ENCODE peak calls at places on chromosomes 1 and 21, in ten cellular contexts. One of them, this sample, is unnamed.

GRCh38 chr1:231121533-231121932 is 40.3 kb upstream of the TRIM67 start:
- DNase-seq in fibroblast of pulmonary artery: no peak
- DNase-seq in gastrocnemius medialis: no peak
- DNase-seq in central memory CD4-positive, alpha-beta T cell: no peak
- DNase-seq in NCI-H1436: no peak
- DNase-seq in SK-N-SH: no peak
- DNase-seq in NB4: no peak
- DNase-seq in GM13976: no peak
- DNase-seq in activated T-helper 1 cell treated with anti-CD3 and anti-CD28 coated beads, Interleukin-12 subunit alpha, Interleukin-12 subunit beta, Interleukin-2, Interleukin-4 antibody, amounts not matched to agents 30 ng/mL and 10 ng/mL and 1 ng/mL, durations not matched to agents 14 hours and 24 hours and 36 hours: no peak
- DNase-seq in H54: no peak
- DNase-seq in this sample: no peak

GRCh38 chr1:22573237-22573636 is 9.9 kb downstream of the EPHA8 start:
- DNase-seq in fibroblast of pulmonary artery: no peak
- DNase-seq in gastrocnemius medialis: no peak
- DNase-seq in central memory CD4-positive, alpha-beta T cell: no peak
- DNase-seq in NCI-H1436: no peak
- DNase-seq in SK-N-SH: no peak
- DNase-seq in NB4: no peak
- DNase-seq in GM13976: no peak
- DNase-seq in activated T-helper 1 cell treated with anti-CD3 and anti-CD28 coated beads, Interleukin-12 subunit alpha, Interleukin-12 subunit beta, Interleukin-2, Interleukin-4 antibody, amounts not matched to agents 30 ng/mL and 10 ng/mL and 1 ng/mL, durations not matched to agents 14 hours and 24 hours and 36 hours: no peak
- DNase-seq in H54: no peak
- DNase-seq in this sample: no peak

GRCh38 chr21:30072496-30072895 is 94.1 kb downstream of the CLDN17 start:
- DNase-seq in fibroblast of pulmonary artery: peak
- DNase-seq in gastrocnemius medialis: no peak
- DNase-seq in central memory CD4-positive, alpha-beta T cell: no peak
- DNase-seq in NCI-H1436: no peak
- DNase-seq in SK-N-SH: no peak
- DNase-seq in NB4: peak
- DNase-seq in GM13976: no peak
- DNase-seq in activated T-helper 1 cell treated with anti-CD3 and anti-CD28 coated beads, Interleukin-12 subunit alpha, Interleukin-12 subunit beta, Interleukin-2, Interleukin-4 antibody, amounts not matched to agents 30 ng/mL and 10 ng/mL and 1 ng/mL, durations not matched to agents 14 hours and 24 hours and 36 hours: no peak
- DNase-seq in H54: no peak
- DNase-seq in this sample: peak

GRCh38 chr1:21664806-21665588 is 4.2 kb downstream of the RAP1GAP start:
- DNase-seq in fibroblast of pulmonary artery: no peak
- DNase-seq in gastrocnemius medialis: no peak
- DNase-seq in central memory CD4-positive, alpha-beta T cell: no peak
- DNase-seq in NCI-H1436: no peak
- DNase-seq in SK-N-SH: no peak
- DNase-seq in NB4: no peak
- DNase-seq in GM13976: no peak
- DNase-seq in activated T-helper 1 cell treated with anti-CD3 and anti-CD28 coated beads, Interleukin-12 subunit alpha, Interleukin-12 subunit beta, Interleukin-2, Interleukin-4 antibody, amounts not matched to agents 30 ng/mL and 10 ng/mL and 1 ng/mL, durations not matched to agents 14 hours and 24 hours and 36 hours: no peak
- DNase-seq in H54: no peak
- DNase-seq in this sample: no peak

GRCh38 chr1:209530990-209531389 is 52.5 kb upstream of the CAMK1G start:
- DNase-seq in fibroblast of pulmonary artery: no peak
- DNase-seq in gastrocnemius medialis: peak
- DNase-seq in central memory CD4-positive, alpha-beta T cell: no peak
- DNase-seq in NCI-H1436: no peak
- DNase-seq in SK-N-SH: no peak
- DNase-seq in NB4: no peak
- DNase-seq in GM13976: no peak
- DNase-seq in activated T-helper 1 cell treated with anti-CD3 and anti-CD28 coated beads, Interleukin-12 subunit alpha, Interleukin-12 subunit beta, Interleukin-2, Interleukin-4 antibody, amounts not matched to agents 30 ng/mL and 10 ng/mL and 1 ng/mL, durations not matched to agents 14 hours and 24 hours and 36 hours: no peak
- DNase-seq in H54: no peak
- DNase-seq in this sample: peak

GRCh38 chr21:34743831-34744230 is 75.0 kb downstream of the CLIC6 start:
- DNase-seq in fibroblast of pulmonary artery: peak
- DNase-seq in gastrocnemius medialis: peak
- DNase-seq in central memory CD4-positive, alpha-beta T cell: no peak
- DNase-seq in NCI-H1436: no peak
- DNase-seq in SK-N-SH: no peak
- DNase-seq in NB4: no peak
- DNase-seq in GM13976: no peak
- DNase-seq in activated T-helper 1 cell treated with anti-CD3 and anti-CD28 coated beads, Interleukin-12 subunit alpha, Interleukin-12 subunit beta, Interleukin-2, Interleukin-4 antibody, amounts not matched to agents 30 ng/mL and 10 ng/mL and 1 ng/mL, durations not matched to agents 14 hours and 24 hours and 36 hours: no peak
- DNase-seq in H54: peak
- DNase-seq in this sample: peak

GRCh38 chr1:153353226-153353947 is 4.3 kb upstream of the S100A9 start:
- DNase-seq in fibroblast of pulmonary artery: peak
- DNase-seq in gastrocnemius medialis: no peak
- DNase-seq in central memory CD4-positive, alpha-beta T cell: no peak
- DNase-seq in NCI-H1436: no peak
- DNase-seq in SK-N-SH: peak
- DNase-seq in NB4: peak
- DNase-seq in GM13976: peak
- DNase-seq in activated T-helper 1 cell treated with anti-CD3 and anti-CD28 coated beads, Interleukin-12 subunit alpha, Interleukin-12 subunit beta, Interleukin-2, Interleukin-4 antibody, amounts not matched to agents 30 ng/mL and 10 ng/mL and 1 ng/mL, durations not matched to agents 14 hours and 24 hours and 36 hours: no peak
- DNase-seq in H54: peak
- DNase-seq in this sample: peak

GRCh38 chr1:169107673-169108160 is 1.2 kb downstream of the ATP1B1 start:
- DNase-seq in fibroblast of pulmonary artery: peak
- DNase-seq in gastrocnemius medialis: peak
- DNase-seq in central memory CD4-positive, alpha-beta T cell: no peak
- DNase-seq in NCI-H1436: no peak
- DNase-seq in SK-N-SH: no peak
- DNase-seq in NB4: peak
- DNase-seq in GM13976: no peak
- DNase-seq in activated T-helper 1 cell treated with anti-CD3 and anti-CD28 coated beads, Interleukin-12 subunit alpha, Interleukin-12 subunit beta, Interleukin-2, Interleukin-4 antibody, amounts not matched to agents 30 ng/mL and 10 ng/mL and 1 ng/mL, durations not matched to agents 14 hours and 24 hours and 36 hours: no peak
- DNase-seq in H54: no peak
- DNase-seq in this sample: peak

GRCh38 chr1:185567006-185567405 is 167.2 kb upstream of the HMCN1 start:
- DNase-seq in fibroblast of pulmonary artery: peak
- DNase-seq in gastrocnemius medialis: no peak
- DNase-seq in central memory CD4-positive, alpha-beta T cell: peak
- DNase-seq in NCI-H1436: peak
- DNase-seq in SK-N-SH: no peak
- DNase-seq in NB4: peak
- DNase-seq in GM13976: peak
- DNase-seq in activated T-helper 1 cell treated with anti-CD3 and anti-CD28 coated beads, Interleukin-12 subunit alpha, Interleukin-12 subunit beta, Interleukin-2, Interleukin-4 antibody, amounts not matched to agents 30 ng/mL and 10 ng/mL and 1 ng/mL, durations not matched to agents 14 hours and 24 hours and 36 hours: peak
- DNase-seq in H54: no peak
- DNase-seq in this sample: peak

GRCh38 chr1:5911157-5911556 is 81.1 kb downstream of the NPHP4 start:
- DNase-seq in fibroblast of pulmonary artery: no peak
- DNase-seq in gastrocnemius medialis: no peak
- DNase-seq in central memory CD4-positive, alpha-beta T cell: no peak
- DNase-seq in NCI-H1436: no peak
- DNase-seq in SK-N-SH: peak
- DNase-seq in NB4: no peak
- DNase-seq in GM13976: no peak
- DNase-seq in activated T-helper 1 cell treated with anti-CD3 and anti-CD28 coated beads, Interleukin-12 subunit alpha, Interleukin-12 subunit beta, Interleukin-2, Interleukin-4 antibody, amounts not matched to agents 30 ng/mL and 10 ng/mL and 1 ng/mL, durations not matched to agents 14 hours and 24 hours and 36 hours: no peak
- DNase-seq in H54: no peak
- DNase-seq in this sample: no peak

GRCh38 chr1:201907621-201908020 is 18.9 kb downstream of the SHISA4 start:
- DNase-seq in fibroblast of pulmonary artery: no peak
- DNase-seq in gastrocnemius medialis: no peak
- DNase-seq in central memory CD4-positive, alpha-beta T cell: no peak
- DNase-seq in NCI-H1436: no peak
- DNase-seq in SK-N-SH: no peak
- DNase-seq in NB4: no peak
- DNase-seq in GM13976: no peak
- DNase-seq in activated T-helper 1 cell treated with anti-CD3 and anti-CD28 coated beads, Interleukin-12 subunit alpha, Interleukin-12 subunit beta, Interleukin-2, Interleukin-4 antibody, amounts not matched to agents 30 ng/mL and 10 ng/mL and 1 ng/mL, durations not matched to agents 14 hours and 24 hours and 36 hours: no peak
- DNase-seq in H54: no peak
- DNase-seq in this sample: no peak

GRCh38 chr1:36448530-36449051 is 1.7 kb downstream of the OSCP1 start:
- DNase-seq in fibroblast of pulmonary artery: no peak
- DNase-seq in gastrocnemius medialis: no peak
- DNase-seq in central memory CD4-positive, alpha-beta T cell: no peak
- DNase-seq in NCI-H1436: no peak
- DNase-seq in SK-N-SH: peak
- DNase-seq in NB4: peak
- DNase-seq in GM13976: no peak
- DNase-seq in activated T-helper 1 cell treated with anti-CD3 and anti-CD28 coated beads, Interleukin-12 subunit alpha, Interleukin-12 subunit beta, Interleukin-2, Interleukin-4 antibody, amounts not matched to agents 30 ng/mL and 10 ng/mL and 1 ng/mL, durations not matched to agents 14 hours and 24 hours and 36 hours: no peak
- DNase-seq in H54: no peak
- DNase-seq in this sample: no peak

GRCh38 chr1:56123421-56123820 is 455.9 kb downstream of the PLPP3 start:
- DNase-seq in fibroblast of pulmonary artery: peak
- DNase-seq in gastrocnemius medialis: no peak
- DNase-seq in central memory CD4-positive, alpha-beta T cell: no peak
- DNase-seq in NCI-H1436: no peak
- DNase-seq in SK-N-SH: no peak
- DNase-seq in NB4: no peak
- DNase-seq in GM13976: no peak
- DNase-seq in activated T-helper 1 cell treated with anti-CD3 and anti-CD28 coated beads, Interleukin-12 subunit alpha, Interleukin-12 subunit beta, Interleukin-2, Interleukin-4 antibody, amounts not matched to agents 30 ng/mL and 10 ng/mL and 1 ng/mL, durations not matched to agents 14 hours and 24 hours and 36 hours: no peak
- DNase-seq in H54: no peak
- DNase-seq in this sample: peak

GRCh38 chr1:229989591-229990248 is 77.3 kb upstream of the GALNT2 start:
- DNase-seq in fibroblast of pulmonary artery: no peak
- DNase-seq in gastrocnemius medialis: no peak
- DNase-seq in central memory CD4-positive, alpha-beta T cell: no peak
- DNase-seq in NCI-H1436: no peak
- DNase-seq in SK-N-SH: no peak
- DNase-seq in NB4: no peak
- DNase-seq in GM13976: no peak
- DNase-seq in activated T-helper 1 cell treated with anti-CD3 and anti-CD28 coated beads, Interleukin-12 subunit alpha, Interleukin-12 subunit beta, Interleukin-2, Interleukin-4 antibody, amounts not matched to agents 30 ng/mL and 10 ng/mL and 1 ng/mL, durations not matched to agents 14 hours and 24 hours and 36 hours: no peak
- DNase-seq in H54: no peak
- DNase-seq in this sample: no peak

GRCh38 chr1:227603327-227603726 is 40.0 kb downstream of the ZNF678 start:
- DNase-seq in fibroblast of pulmonary artery: no peak
- DNase-seq in gastrocnemius medialis: no peak
- DNase-seq in central memory CD4-positive, alpha-beta T cell: no peak
- DNase-seq in NCI-H1436: no peak
- DNase-seq in SK-N-SH: no peak
- DNase-seq in NB4: no peak
- DNase-seq in GM13976: no peak
- DNase-seq in activated T-helper 1 cell treated with anti-CD3 and anti-CD28 coated beads, Interleukin-12 subunit alpha, Interleukin-12 subunit beta, Interleukin-2, Interleukin-4 antibody, amounts not matched to agents 30 ng/mL and 10 ng/mL and 1 ng/mL, durations not matched to agents 14 hours and 24 hours and 36 hours: no peak
- DNase-seq in H54: no peak
- DNase-seq in this sample: no peak

GRCh38 chr1:232675267-232675666 is 45.3 kb upstream of the SIPA1L2 start:
- DNase-seq in fibroblast of pulmonary artery: no peak
- DNase-seq in gastrocnemius medialis: no peak
- DNase-seq in central memory CD4-positive, alpha-beta T cell: no peak
- DNase-seq in NCI-H1436: no peak
- DNase-seq in SK-N-SH: no peak
- DNase-seq in NB4: no peak
- DNase-seq in GM13976: no peak
- DNase-seq in activated T-helper 1 cell treated with anti-CD3 and anti-CD28 coated beads, Interleukin-12 subunit alpha, Interleukin-12 subunit beta, Interleukin-2, Interleukin-4 antibody, amounts not matched to agents 30 ng/mL and 10 ng/mL and 1 ng/mL, durations not matched to agents 14 hours and 24 hours and 36 hours: no peak
- DNase-seq in H54: no peak
- DNase-seq in this sample: no peak

GRCh38 chr1:6785721-6786505 is 659 bp downstream of the CAMTA1 start:
- DNase-seq in fibroblast of pulmonary artery: peak
- DNase-seq in gastrocnemius medialis: peak
- DNase-seq in central memory CD4-positive, alpha-beta T cell: peak
- DNase-seq in NCI-H1436: no peak
- DNase-seq in SK-N-SH: peak
- DNase-seq in NB4: peak
- DNase-seq in GM13976: peak
- DNase-seq in activated T-helper 1 cell treated with anti-CD3 and anti-CD28 coated beads, Interleukin-12 subunit alpha, Interleukin-12 subunit beta, Interleukin-2, Interleukin-4 antibody, amounts not matched to agents 30 ng/mL and 10 ng/mL and 1 ng/mL, durations not matched to agents 14 hours and 24 hours and 36 hours: peak
- DNase-seq in H54: no peak
- DNase-seq in this sample: no peak

GRCh38 chr1:229412056-229412455 is 21.8 kb downstream of the ACTA1 start:
- DNase-seq in fibroblast of pulmonary artery: no peak
- DNase-seq in gastrocnemius medialis: peak
- DNase-seq in central memory CD4-positive, alpha-beta T cell: no peak
- DNase-seq in NCI-H1436: no peak
- DNase-seq in SK-N-SH: no peak
- DNase-seq in NB4: peak
- DNase-seq in GM13976: no peak
- DNase-seq in activated T-helper 1 cell treated with anti-CD3 and anti-CD28 coated beads, Interleukin-12 subunit alpha, Interleukin-12 subunit beta, Interleukin-2, Interleukin-4 antibody, amounts not matched to agents 30 ng/mL and 10 ng/mL and 1 ng/mL, durations not matched to agents 14 hours and 24 hours and 36 hours: no peak
- DNase-seq in H54: no peak
- DNase-seq in this sample: no peak

GRCh38 chr1:100313382-100313781 is 38.9 kb upstream of the CDC14A start:
- DNase-seq in fibroblast of pulmonary artery: no peak
- DNase-seq in gastrocnemius medialis: no peak
- DNase-seq in central memory CD4-positive, alpha-beta T cell: no peak
- DNase-seq in NCI-H1436: no peak
- DNase-seq in SK-N-SH: no peak
- DNase-seq in NB4: no peak
- DNase-seq in GM13976: no peak
- DNase-seq in activated T-helper 1 cell treated with anti-CD3 and anti-CD28 coated beads, Interleukin-12 subunit alpha, Interleukin-12 subunit beta, Interleukin-2, Interleukin-4 antibody, amounts not matched to agents 30 ng/mL and 10 ng/mL and 1 ng/mL, durations not matched to agents 14 hours and 24 hours and 36 hours: no peak
- DNase-seq in H54: no peak
- DNase-seq in this sample: no peak

GRCh38 chr1:183089025-183089639 is 65.9 kb downstream of the LAMC1 start:
- DNase-seq in fibroblast of pulmonary artery: no peak
- DNase-seq in gastrocnemius medialis: no peak
- DNase-seq in central memory CD4-positive, alpha-beta T cell: no peak
- DNase-seq in NCI-H1436: no peak
- DNase-seq in SK-N-SH: no peak
- DNase-seq in NB4: no peak
- DNase-seq in GM13976: no peak
- DNase-seq in activated T-helper 1 cell treated with anti-CD3 and anti-CD28 coated beads, Interleukin-12 subunit alpha, Interleukin-12 subunit beta, Interleukin-2, Interleukin-4 antibody, amounts not matched to agents 30 ng/mL and 10 ng/mL and 1 ng/mL, durations not matched to agents 14 hours and 24 hours and 36 hours: no peak
- DNase-seq in H54: no peak
- DNase-seq in this sample: no peak

GRCh38 chr1:178869114-178869697 is 1.7 kb downstream of the ANGPTL1 start:
- DNase-seq in fibroblast of pulmonary artery: peak
- DNase-seq in gastrocnemius medialis: no peak
- DNase-seq in central memory CD4-positive, alpha-beta T cell: no peak
- DNase-seq in NCI-H1436: no peak
- DNase-seq in SK-N-SH: no peak
- DNase-seq in NB4: peak
- DNase-seq in GM13976: no peak
- DNase-seq in activated T-helper 1 cell treated with anti-CD3 and anti-CD28 coated beads, Interleukin-12 subunit alpha, Interleukin-12 subunit beta, Interleukin-2, Interleukin-4 antibody, amounts not matched to agents 30 ng/mL and 10 ng/mL and 1 ng/mL, durations not matched to agents 14 hours and 24 hours and 36 hours: no peak
- DNase-seq in H54: no peak
- DNase-seq in this sample: peak

GRCh38 chr1:54314691-54315455 is 91.3 kb downstream of the SSBP3 start:
- DNase-seq in fibroblast of pulmonary artery: no peak
- DNase-seq in gastrocnemius medialis: no peak
- DNase-seq in central memory CD4-positive, alpha-beta T cell: no peak
- DNase-seq in NCI-H1436: no peak
- DNase-seq in SK-N-SH: no peak
- DNase-seq in NB4: no peak
- DNase-seq in GM13976: no peak
- DNase-seq in activated T-helper 1 cell treated with anti-CD3 and anti-CD28 coated beads, Interleukin-12 subunit alpha, Interleukin-12 subunit beta, Interleukin-2, Interleukin-4 antibody, amounts not matched to agents 30 ng/mL and 10 ng/mL and 1 ng/mL, durations not matched to agents 14 hours and 24 hours and 36 hours: no peak
- DNase-seq in H54: no peak
- DNase-seq in this sample: no peak

GRCh38 chr1:47893412-47893811 is 103.8 kb downstream of the TRABD2B start:
- DNase-seq in fibroblast of pulmonary artery: no peak
- DNase-seq in gastrocnemius medialis: no peak
- DNase-seq in central memory CD4-positive, alpha-beta T cell: no peak
- DNase-seq in NCI-H1436: peak
- DNase-seq in SK-N-SH: no peak
- DNase-seq in NB4: no peak
- DNase-seq in GM13976: no peak
- DNase-seq in activated T-helper 1 cell treated with anti-CD3 and anti-CD28 coated beads, Interleukin-12 subunit alpha, Interleukin-12 subunit beta, Interleukin-2, Interleukin-4 antibody, amounts not matched to agents 30 ng/mL and 10 ng/mL and 1 ng/mL, durations not matched to agents 14 hours and 24 hours and 36 hours: no peak
- DNase-seq in H54: no peak
- DNase-seq in this sample: no peak

GRCh38 chr1:109634771-109635750 is 15.4 kb downstream of the AMPD2 start:
- DNase-seq in fibroblast of pulmonary artery: no peak
- DNase-seq in gastrocnemius medialis: no peak
- DNase-seq in central memory CD4-positive, alpha-beta T cell: no peak
- DNase-seq in NCI-H1436: no peak
- DNase-seq in SK-N-SH: peak
- DNase-seq in NB4: no peak
- DNase-seq in GM13976: no peak
- DNase-seq in activated T-helper 1 cell treated with anti-CD3 and anti-CD28 coated beads, Interleukin-12 subunit alpha, Interleukin-12 subunit beta, Interleukin-2, Interleukin-4 antibody, amounts not matched to agents 30 ng/mL and 10 ng/mL and 1 ng/mL, durations not matched to agents 14 hours and 24 hours and 36 hours: no peak
- DNase-seq in H54: no peak
- DNase-seq in this sample: no peak

GRCh38 chr21:38219049-38219628 is 37.7 kb upstream of the KCNJ15 start:
- DNase-seq in fibroblast of pulmonary artery: peak
- DNase-seq in gastrocnemius medialis: peak
- DNase-seq in central memory CD4-positive, alpha-beta T cell: peak
- DNase-seq in NCI-H1436: peak
- DNase-seq in SK-N-SH: peak
- DNase-seq in NB4: peak
- DNase-seq in GM13976: peak
- DNase-seq in activated T-helper 1 cell treated with anti-CD3 and anti-CD28 coated beads, Interleukin-12 subunit alpha, Interleukin-12 subunit beta, Interleukin-2, Interleukin-4 antibody, amounts not matched to agents 30 ng/mL and 10 ng/mL and 1 ng/mL, durations not matched to agents 14 hours and 24 hours and 36 hours: peak
- DNase-seq in H54: peak
- DNase-seq in this sample: peak

GRCh38 chr1:175287377-175287776 is 94.8 kb upstream of the KIAA0040 start:
- DNase-seq in fibroblast of pulmonary artery: no peak
- DNase-seq in gastrocnemius medialis: no peak
- DNase-seq in central memory CD4-positive, alpha-beta T cell: no peak
- DNase-seq in NCI-H1436: no peak
- DNase-seq in SK-N-SH: no peak
- DNase-seq in NB4: no peak
- DNase-seq in GM13976: peak
- DNase-seq in activated T-helper 1 cell treated with anti-CD3 and anti-CD28 coated beads, Interleukin-12 subunit alpha, Interleukin-12 subunit beta, Interleukin-2, Interleukin-4 antibody, amounts not matched to agents 30 ng/mL and 10 ng/mL and 1 ng/mL, durations not matched to agents 14 hours and 24 hours and 36 hours: peak
- DNase-seq in H54: no peak
- DNase-seq in this sample: no peak

GRCh38 chr21:33543505-33544129 is 779 bp downstream of the SON start:
- DNase-seq in fibroblast of pulmonary artery: no peak
- DNase-seq in gastrocnemius medialis: peak
- DNase-seq in central memory CD4-positive, alpha-beta T cell: no peak
- DNase-seq in NCI-H1436: peak
- DNase-seq in SK-N-SH: no peak
- DNase-seq in NB4: peak
- DNase-seq in GM13976: no peak
- DNase-seq in activated T-helper 1 cell treated with anti-CD3 and anti-CD28 coated beads, Interleukin-12 subunit alpha, Interleukin-12 subunit beta, Interleukin-2, Interleukin-4 antibody, amounts not matched to agents 30 ng/mL and 10 ng/mL and 1 ng/mL, durations not matched to agents 14 hours and 24 hours and 36 hours: peak
- DNase-seq in H54: no peak
- DNase-seq in this sample: peak

GRCh38 chr1:227729881-227730629 is 5.0 kb downstream of the JMJD4 start:
- DNase-seq in fibroblast of pulmonary artery: peak
- DNase-seq in gastrocnemius medialis: peak
- DNase-seq in central memory CD4-positive, alpha-beta T cell: no peak
- DNase-seq in NCI-H1436: peak
- DNase-seq in SK-N-SH: peak
- DNase-seq in NB4: peak
- DNase-seq in GM13976: peak
- DNase-seq in activated T-helper 1 cell treated with anti-CD3 and anti-CD28 coated beads, Interleukin-12 subunit alpha, Interleukin-12 subunit beta, Interleukin-2, Interleukin-4 antibody, amounts not matched to agents 30 ng/mL and 10 ng/mL and 1 ng/mL, durations not matched to agents 14 hours and 24 hours and 36 hours: peak
- DNase-seq in H54: peak
- DNase-seq in this sample: peak

This sample was measured in iris pigment epithelial cell.